ENCODE peak calls at places on chromosome 20, in ten cellular contexts. One of them, this sample, is unnamed. For H3K4me1 and H3K9me3, the result is how much of the 10 kb centered on the place peaks cover.

GRCh38 chr20:9225879-9226278 is 157.0 kb downstream of the PLCB4 start:
- DNase-seq in cardiac muscle cell: no peak
- DNase-seq in left ventricle myocardium inferior: peak
- DNase-seq in adipocyte: no peak
- DNase-seq in mesenchymal stem cell: no peak
- DNase-seq in testis: no peak
- DNase-seq in stomach: no peak
- DNase-seq in heart left ventricle: peak
- DNase-seq in Caco-2: no peak
- DNase-seq in CD8-positive, alpha-beta T cell: no peak
- DNase-seq in this sample: no peak

GRCh38 chr20:15759546-15760216 is 813.6 kb downstream of the KIF16B start:
- DNase-seq in cardiac muscle cell: no peak
- DNase-seq in left ventricle myocardium inferior: no peak
- DNase-seq in adipocyte: peak
- DNase-seq in mesenchymal stem cell: peak
- DNase-seq in testis: no peak
- DNase-seq in stomach: no peak
- DNase-seq in heart left ventricle: no peak
- DNase-seq in Caco-2: peak
- DNase-seq in CD8-positive, alpha-beta T cell: no peak
- DNase-seq in this sample: no peak

GRCh38 chr20:57911512-57912226 is 201.9 kb upstream of the PMEPA1 start:
- DNase-seq in cardiac muscle cell: no peak
- DNase-seq in left ventricle myocardium inferior: no peak
- DNase-seq in adipocyte: no peak
- DNase-seq in mesenchymal stem cell: no peak
- DNase-seq in testis: no peak
- DNase-seq in stomach: no peak
- DNase-seq in heart left ventricle: no peak
- DNase-seq in Caco-2: no peak
- DNase-seq in CD8-positive, alpha-beta T cell: no peak
- DNase-seq in this sample: no peak

GRCh38 chr20:61629361-61630239 is 377.5 kb downstream of the CDH4 start:
- DNase-seq in cardiac muscle cell: no peak
- DNase-seq in left ventricle myocardium inferior: no peak
- DNase-seq in adipocyte: no peak
- DNase-seq in mesenchymal stem cell: no peak
- DNase-seq in testis: no peak
- DNase-seq in stomach: no peak
- DNase-seq in heart left ventricle: no peak
- DNase-seq in Caco-2: no peak
- DNase-seq in CD8-positive, alpha-beta T cell: no peak
- DNase-seq in this sample: no peak

GRCh38 chr20:56358600-56359211 is at the start of gene FAM210B:
- DNase-seq in cardiac muscle cell: peak
- DNase-seq in left ventricle myocardium inferior: peak
- DNase-seq in adipocyte: peak
- DNase-seq in mesenchymal stem cell: peak
- DNase-seq in testis: peak
- DNase-seq in stomach: peak
- DNase-seq in heart left ventricle: peak
- DNase-seq in Caco-2: peak
- DNase-seq in CD8-positive, alpha-beta T cell: peak
- DNase-seq in this sample: peak

GRCh38 chr20:667351-668034 is 8.1 kb downstream of the SCRT2 start:
- DNase-seq in cardiac muscle cell: peak
- DNase-seq in left ventricle myocardium inferior: peak
- DNase-seq in adipocyte: peak
- DNase-seq in mesenchymal stem cell: peak
- DNase-seq in testis: peak
- DNase-seq in stomach: peak
- DNase-seq in heart left ventricle: no peak
- DNase-seq in Caco-2: peak
- DNase-seq in CD8-positive, alpha-beta T cell: peak
- DNase-seq in this sample: peak

GRCh38 chr20:34643919-34644318 is 33.0 kb downstream of the PIGU start:
- DNase-seq in cardiac muscle cell: peak
- DNase-seq in left ventricle myocardium inferior: no peak
- DNase-seq in adipocyte: peak
- DNase-seq in mesenchymal stem cell: peak
- DNase-seq in testis: no peak
- DNase-seq in stomach: no peak
- DNase-seq in heart left ventricle: no peak
- DNase-seq in Caco-2: no peak
- DNase-seq in CD8-positive, alpha-beta T cell: no peak
- DNase-seq in this sample: no peak

GRCh38 chr20:34415079-34415478 is 52.0 kb downstream of the ITCH start:
- DNase-seq in cardiac muscle cell: no peak
- DNase-seq in left ventricle myocardium inferior: no peak
- DNase-seq in adipocyte: no peak
- DNase-seq in mesenchymal stem cell: no peak
- DNase-seq in testis: no peak
- DNase-seq in stomach: no peak
- DNase-seq in heart left ventricle: no peak
- DNase-seq in Caco-2: no peak
- DNase-seq in CD8-positive, alpha-beta T cell: no peak
- DNase-seq in this sample: no peak

GRCh38 chr20:24764825-24765224 is 184.2 kb upstream of the CST7 start:
- DNase-seq in cardiac muscle cell: no peak
- DNase-seq in left ventricle myocardium inferior: no peak
- DNase-seq in adipocyte: no peak
- DNase-seq in mesenchymal stem cell: no peak
- DNase-seq in testis: peak
- DNase-seq in stomach: peak
- DNase-seq in heart left ventricle: peak
- DNase-seq in Caco-2: no peak
- DNase-seq in CD8-positive, alpha-beta T cell: no peak
- DNase-seq in this sample: no peak

GRCh38 chr20:25116746-25117457 is 35.0 kb upstream of the VSX1 start:
- DNase-seq in cardiac muscle cell: no peak
- DNase-seq in left ventricle myocardium inferior: no peak
- DNase-seq in adipocyte: no peak
- DNase-seq in mesenchymal stem cell: no peak
- DNase-seq in testis: no peak
- DNase-seq in stomach: no peak
- DNase-seq in heart left ventricle: no peak
- DNase-seq in Caco-2: no peak
- DNase-seq in CD8-positive, alpha-beta T cell: no peak
- DNase-seq in this sample: no peak

GRCh38 chr20:57768519-57768918 is 58.7 kb upstream of the PMEPA1 start:
- DNase-seq in cardiac muscle cell: no peak
- DNase-seq in left ventricle myocardium inferior: no peak
- DNase-seq in adipocyte: no peak
- DNase-seq in mesenchymal stem cell: no peak
- DNase-seq in testis: no peak
- DNase-seq in stomach: no peak
- DNase-seq in heart left ventricle: no peak
- DNase-seq in Caco-2: no peak
- DNase-seq in CD8-positive, alpha-beta T cell: no peak
- DNase-seq in this sample: no peak

GRCh38 chr20:32970115-32970972 is 33.9 kb downstream of the SUN5 start:
- DNase-seq in cardiac muscle cell: no peak
- DNase-seq in left ventricle myocardium inferior: no peak
- DNase-seq in adipocyte: no peak
- DNase-seq in mesenchymal stem cell: no peak
- DNase-seq in testis: peak
- DNase-seq in stomach: no peak
- DNase-seq in heart left ventricle: peak
- DNase-seq in Caco-2: no peak
- DNase-seq in CD8-positive, alpha-beta T cell: no peak
- DNase-seq in this sample: no peak

GRCh38 chr20:8587810-8588209 is 455.7 kb downstream of the PLCB1 start:
- DNase-seq in cardiac muscle cell: no peak
- DNase-seq in left ventricle myocardium inferior: no peak
- DNase-seq in adipocyte: no peak
- DNase-seq in mesenchymal stem cell: no peak
- DNase-seq in testis: no peak
- DNase-seq in stomach: no peak
- DNase-seq in heart left ventricle: no peak
- DNase-seq in Caco-2: no peak
- DNase-seq in CD8-positive, alpha-beta T cell: no peak
- DNase-seq in this sample: no peak

GRCh38 chr20:7113577-7114466 is 346.3 kb downstream of the BMP2 start:
- DNase-seq in cardiac muscle cell: peak
- DNase-seq in left ventricle myocardium inferior: peak
- DNase-seq in adipocyte: no peak
- DNase-seq in mesenchymal stem cell: peak
- DNase-seq in testis: peak
- DNase-seq in stomach: peak
- DNase-seq in heart left ventricle: peak
- DNase-seq in Caco-2: peak
- DNase-seq in CD8-positive, alpha-beta T cell: no peak
- DNase-seq in this sample: no peak

GRCh38 chr20:17875106-17875980 is 93.3 kb downstream of the SNX5 start:
- DNase-seq in cardiac muscle cell: peak
- DNase-seq in left ventricle myocardium inferior: peak
- DNase-seq in adipocyte: peak
- DNase-seq in mesenchymal stem cell: no peak
- DNase-seq in testis: peak
- DNase-seq in stomach: peak
- DNase-seq in heart left ventricle: peak
- DNase-seq in Caco-2: peak
- DNase-seq in CD8-positive, alpha-beta T cell: no peak
- DNase-seq in this sample: peak

GRCh38 chr20:9510926-9511325 is 3.5 kb upstream of the LAMP5 start:
- DNase-seq in cardiac muscle cell: no peak
- DNase-seq in left ventricle myocardium inferior: no peak
- DNase-seq in adipocyte: no peak
- DNase-seq in mesenchymal stem cell: no peak
- DNase-seq in testis: no peak
- DNase-seq in stomach: no peak
- DNase-seq in heart left ventricle: no peak
- DNase-seq in Caco-2: no peak
- DNase-seq in CD8-positive, alpha-beta T cell: no peak
- DNase-seq in this sample: no peak

GRCh38 chr20:35307666-35308653 is 15.7 kb upstream of the FAM83C start:
- DNase-seq in cardiac muscle cell: peak
- DNase-seq in left ventricle myocardium inferior: peak
- DNase-seq in adipocyte: peak
- DNase-seq in mesenchymal stem cell: peak
- DNase-seq in testis: peak
- DNase-seq in stomach: peak
- DNase-seq in heart left ventricle: peak
- DNase-seq in Caco-2: no peak
- DNase-seq in CD8-positive, alpha-beta T cell: no peak
- DNase-seq in this sample: no peak

GRCh38 chr20:50385733-50386640 is 124.2 kb upstream of the PTPN1 start:
- DNase-seq in cardiac muscle cell: no peak
- DNase-seq in left ventricle myocardium inferior: no peak
- DNase-seq in adipocyte: no peak
- DNase-seq in mesenchymal stem cell: no peak
- DNase-seq in testis: no peak
- DNase-seq in stomach: no peak
- DNase-seq in heart left ventricle: no peak
- DNase-seq in Caco-2: no peak
- DNase-seq in CD8-positive, alpha-beta T cell: peak
- DNase-seq in this sample: no peak
- H3K4me1 ChIP-seq in cardiac muscle cell: under half
- H3K4me1 ChIP-seq in left ventricle myocardium inferior: under half
- H3K4me1 ChIP-seq in adipocyte: under half
- H3K4me1 ChIP-seq in mesenchymal stem cell: under half
- H3K4me1 ChIP-seq in testis: under half
- H3K4me1 ChIP-seq in stomach: half or more
- H3K4me1 ChIP-seq in heart left ventricle: under half
- H3K4me1 ChIP-seq in Caco-2: half or more
- H3K4me1 ChIP-seq in CD8-positive, alpha-beta T cell: under half
- H3K4me1 ChIP-seq in this sample: under half

GRCh38 chr20:53448875-53449274 is 144.8 kb downstream of the ZNF217 start:
- DNase-seq in cardiac muscle cell: no peak
- DNase-seq in left ventricle myocardium inferior: no peak
- DNase-seq in adipocyte: no peak
- DNase-seq in mesenchymal stem cell: no peak
- DNase-seq in testis: no peak
- DNase-seq in stomach: no peak
- DNase-seq in heart left ventricle: no peak
- DNase-seq in Caco-2: no peak
- DNase-seq in CD8-positive, alpha-beta T cell: no peak
- DNase-seq in this sample: no peak

GRCh38 chr20:53448426-53448825 is 145.2 kb downstream of the ZNF217 start:
- DNase-seq in cardiac muscle cell: no peak
- DNase-seq in left ventricle myocardium inferior: no peak
- DNase-seq in adipocyte: no peak
- DNase-seq in mesenchymal stem cell: no peak
- DNase-seq in testis: no peak
- DNase-seq in stomach: no peak
- DNase-seq in heart left ventricle: no peak
- DNase-seq in Caco-2: no peak
- DNase-seq in CD8-positive, alpha-beta T cell: no peak
- DNase-seq in this sample: no peak

GRCh38 chr20:53445276-53445675 is 148.4 kb downstream of the ZNF217 start:
- DNase-seq in cardiac muscle cell: peak
- DNase-seq in left ventricle myocardium inferior: no peak
- DNase-seq in adipocyte: no peak
- DNase-seq in mesenchymal stem cell: peak
- DNase-seq in testis: no peak
- DNase-seq in stomach: no peak
- DNase-seq in heart left ventricle: no peak
- DNase-seq in Caco-2: no peak
- DNase-seq in CD8-positive, alpha-beta T cell: no peak
- DNase-seq in this sample: no peak

GRCh38 chr20:53444386-53444785 is 149.3 kb downstream of the ZNF217 start:
- DNase-seq in cardiac muscle cell: peak
- DNase-seq in left ventricle myocardium inferior: no peak
- DNase-seq in adipocyte: no peak
- DNase-seq in mesenchymal stem cell: peak
- DNase-seq in testis: peak
- DNase-seq in stomach: no peak
- DNase-seq in heart left ventricle: no peak
- DNase-seq in Caco-2: no peak
- DNase-seq in CD8-positive, alpha-beta T cell: no peak
- DNase-seq in this sample: no peak

GRCh38 chr20:53447271-53447670 is 146.4 kb downstream of the ZNF217 start:
- DNase-seq in cardiac muscle cell: no peak
- DNase-seq in left ventricle myocardium inferior: no peak
- DNase-seq in adipocyte: no peak
- DNase-seq in mesenchymal stem cell: no peak
- DNase-seq in testis: no peak
- DNase-seq in stomach: no peak
- DNase-seq in heart left ventricle: no peak
- DNase-seq in Caco-2: no peak
- DNase-seq in CD8-positive, alpha-beta T cell: no peak
- DNase-seq in this sample: no peak
- H3K9me3 ChIP-seq in cardiac muscle cell: under half
- H3K9me3 ChIP-seq in left ventricle myocardium inferior: under half
- H3K9me3 ChIP-seq in adipocyte: under half
- H3K9me3 ChIP-seq in mesenchymal stem cell: under half
- H3K9me3 ChIP-seq in testis: under half
- H3K9me3 ChIP-seq in stomach: under half
- H3K9me3 ChIP-seq in heart left ventricle: under half
- H3K9me3 ChIP-seq in Caco-2: under half
- H3K9me3 ChIP-seq in CD8-positive, alpha-beta T cell: under half
- H3K9me3 ChIP-seq in this sample: under half

GRCh38 chr20:45701873-45702272 is at the start of gene WFDC13:
- DNase-seq in cardiac muscle cell: no peak
- DNase-seq in left ventricle myocardium inferior: no peak
- DNase-seq in adipocyte: no peak
- DNase-seq in mesenchymal stem cell: no peak
- DNase-seq in testis: no peak
- DNase-seq in stomach: no peak
- DNase-seq in heart left ventricle: no peak
- DNase-seq in Caco-2: no peak
- DNase-seq in CD8-positive, alpha-beta T cell: no peak
- DNase-seq in this sample: no peak
- H3K4me1 ChIP-seq in cardiac muscle cell: under half
- H3K4me1 ChIP-seq in left ventricle myocardium inferior: under half
- H3K4me1 ChIP-seq in adipocyte: under half
- H3K4me1 ChIP-seq in mesenchymal stem cell: under half
- H3K4me1 ChIP-seq in testis: under half
- H3K4me1 ChIP-seq in stomach: under half
- H3K4me1 ChIP-seq in heart left ventricle: under half
- H3K4me1 ChIP-seq in Caco-2: under half
- H3K4me1 ChIP-seq in CD8-positive, alpha-beta T cell: under half
- H3K4me1 ChIP-seq in this sample: under half

GRCh38 chr20:48006036-48006833 is 221.0 kb upstream of the SULF2 start:
- DNase-seq in cardiac muscle cell: peak
- DNase-seq in left ventricle myocardium inferior: no peak
- DNase-seq in adipocyte: no peak
- DNase-seq in mesenchymal stem cell: no peak
- DNase-seq in testis: no peak
- DNase-seq in stomach: no peak
- DNase-seq in heart left ventricle: no peak
- DNase-seq in Caco-2: no peak
- DNase-seq in CD8-positive, alpha-beta T cell: no peak
- DNase-seq in this sample: no peak
- H3K9me3 ChIP-seq in cardiac muscle cell: under half
- H3K9me3 ChIP-seq in left ventricle myocardium inferior: under half
- H3K9me3 ChIP-seq in adipocyte: under half
- H3K9me3 ChIP-seq in mesenchymal stem cell: under half
- H3K9me3 ChIP-seq in testis: under half
- H3K9me3 ChIP-seq in stomach: under half
- H3K9me3 ChIP-seq in heart left ventricle: under half
- H3K9me3 ChIP-seq in Caco-2: under half
- H3K9me3 ChIP-seq in CD8-positive, alpha-beta T cell: under half
- H3K9me3 ChIP-seq in this sample: under half

This sample was measured in lung.